ENCODE peak calls at places on chromosomes 11 and 22, in six cellular contexts. One of them, this sample, is unnamed. For H3K27me3, the result is how much of the 10 kb centered on the place peaks cover.

GRCh38 chr11:69311767-69312385 is 17.9 kb downstream of the MYEOV start:
- DNase-seq in hepatocyte: peak
- DNase-seq in astrocyte: no peak
- DNase-seq in brain microvascular endothelial cell: no peak
- DNase-seq in adrenal gland: no peak
- DNase-seq in body of pancreas: no peak
- DNase-seq in this sample: no peak

GRCh38 chr22:40525250-40525884 is 111.2 kb downstream of the MRTFA start:
- DNase-seq in brain microvascular endothelial cell: peak
- DNase-seq in adrenal gland: peak
- DNase-seq in hepatocyte: peak
- DNase-seq in astrocyte: no peak
- DNase-seq in body of pancreas: peak
- DNase-seq in this sample: peak

GRCh38 chr22:45246060-45246985 is 5.6 kb upstream of the KIAA0930 start:
- DNase-seq in body of pancreas: peak
- DNase-seq in adrenal gland: peak
- DNase-seq in hepatocyte: peak
- DNase-seq in brain microvascular endothelial cell: peak
- DNase-seq in astrocyte: peak
- DNase-seq in this sample: no peak

GRCh38 chr22:43829448-43829821 is 17.3 kb upstream of the EFCAB6 start:
- DNase-seq in astrocyte: peak
- DNase-seq in body of pancreas: no peak
- DNase-seq in brain microvascular endothelial cell: no peak
- DNase-seq in hepatocyte: peak
- DNase-seq in adrenal gland: no peak
- DNase-seq in this sample: no peak

GRCh38 chr11:112294688-112295340 is 34.2 kb upstream of the PLET1 start:
- DNase-seq in adrenal gland: no peak
- DNase-seq in body of pancreas: no peak
- DNase-seq in hepatocyte: no peak
- DNase-seq in astrocyte: peak
- DNase-seq in brain microvascular endothelial cell: no peak
- DNase-seq in this sample: no peak

GRCh38 chr22:21972293-21972779 is 10.3 kb downstream of the TOP3B start:
- DNase-seq in brain microvascular endothelial cell: peak
- DNase-seq in hepatocyte: peak
- DNase-seq in body of pancreas: peak
- DNase-seq in adrenal gland: no peak
- DNase-seq in astrocyte: no peak
- DNase-seq in this sample: peak

GRCh38 chr22:27204280-27204679 is 546.9 kb downstream of the MIAT start:
- DNase-seq in body of pancreas: no peak
- DNase-seq in astrocyte: no peak
- DNase-seq in adrenal gland: no peak
- DNase-seq in brain microvascular endothelial cell: no peak
- DNase-seq in hepatocyte: no peak
- DNase-seq in this sample: no peak

GRCh38 chr11:45402049-45402630 is 116.0 kb upstream of the SYT13 start:
- DNase-seq in brain microvascular endothelial cell: no peak
- DNase-seq in hepatocyte: no peak
- DNase-seq in body of pancreas: no peak
- DNase-seq in adrenal gland: no peak
- DNase-seq in astrocyte: no peak
- DNase-seq in this sample: no peak

GRCh38 chr11:102664001-102664752 is 39.0 kb upstream of the MMP20 start:
- DNase-seq in hepatocyte: no peak
- DNase-seq in astrocyte: no peak
- DNase-seq in adrenal gland: no peak
- DNase-seq in brain microvascular endothelial cell: no peak
- DNase-seq in body of pancreas: no peak
- DNase-seq in this sample: peak
- TF ChIP-seq CTCF in hepatocyte: peak
- TF ChIP-seq CTCF in astrocyte: no peak
- TF ChIP-seq CTCF in adrenal gland: no peak
- TF ChIP-seq CTCF in brain microvascular endothelial cell: peak
- TF ChIP-seq CTCF in body of pancreas: no peak
- TF ChIP-seq CTCF in this sample: peak

GRCh38 chr11:43626798-43627197 is 53.7 kb upstream of the HSD17B12 start:
- DNase-seq in brain microvascular endothelial cell: no peak
- DNase-seq in adrenal gland: no peak
- DNase-seq in body of pancreas: no peak
- DNase-seq in astrocyte: no peak
- DNase-seq in hepatocyte: no peak
- DNase-seq in this sample: no peak

GRCh38 chr11:43632171-43632570 is 48.4 kb upstream of the HSD17B12 start:
- DNase-seq in brain microvascular endothelial cell: no peak
- DNase-seq in adrenal gland: no peak
- DNase-seq in body of pancreas: no peak
- DNase-seq in hepatocyte: no peak
- DNase-seq in astrocyte: peak
- DNase-seq in this sample: no peak

DNA sequence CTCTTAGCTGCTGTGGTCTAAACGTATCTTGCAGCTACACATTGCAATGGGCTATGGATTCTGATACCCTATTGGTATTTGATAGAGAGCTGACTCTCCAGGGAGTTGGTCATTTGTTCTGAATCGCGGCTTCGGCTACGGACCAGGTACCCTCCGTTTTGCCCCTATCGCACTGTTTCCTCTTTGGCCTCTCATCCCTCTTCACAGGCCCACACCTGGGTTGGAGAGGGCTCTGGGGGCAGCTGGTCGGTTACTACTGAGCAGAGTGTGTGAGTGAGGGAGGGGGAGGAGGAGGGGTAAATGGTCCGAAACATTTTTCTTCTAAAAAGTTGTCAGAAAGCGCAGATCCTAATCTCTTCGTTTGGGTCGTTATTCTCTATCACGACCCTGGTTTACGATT is 48.8 kb upstream of the HSD17B12 start:
- DNase-seq in astrocyte: no peak
- DNase-seq in brain microvascular endothelial cell: no peak
- DNase-seq in adrenal gland: no peak
- DNase-seq in body of pancreas: no peak
- DNase-seq in hepatocyte: no peak
- DNase-seq in this sample: no peak
- H3K27me3 ChIP-seq in astrocyte: under half
- H3K27me3 ChIP-seq in brain microvascular endothelial cell: under half
- H3K27me3 ChIP-seq in adrenal gland: under half
- H3K27me3 ChIP-seq in body of pancreas: under half
- H3K27me3 ChIP-seq in hepatocyte: half or more
- H3K27me3 ChIP-seq in this sample: under half

GRCh38 chr11:119448380-119448779 is 25.4 kb upstream of the THY1 start:
- DNase-seq in body of pancreas: no peak
- DNase-seq in brain microvascular endothelial cell: no peak
- DNase-seq in hepatocyte: no peak
- DNase-seq in astrocyte: no peak
- DNase-seq in adrenal gland: no peak
- DNase-seq in this sample: no peak
- H3K27ac ChIP-seq in body of pancreas: no peak
- H3K27ac ChIP-seq in brain microvascular endothelial cell: no peak
- H3K27ac ChIP-seq in hepatocyte: no peak
- H3K27ac ChIP-seq in astrocyte: no peak
- H3K27ac ChIP-seq in adrenal gland: no peak
- H3K27ac ChIP-seq in this sample: no peak

GRCh38 chr11:83195176-83195531 is 1.6 kb downstream of the ANKRD42 start:
- DNase-seq in brain microvascular endothelial cell: no peak
- DNase-seq in adrenal gland: no peak
- DNase-seq in astrocyte: no peak
- DNase-seq in hepatocyte: peak
- DNase-seq in body of pancreas: no peak
- DNase-seq in this sample: no peak
- TF ChIP-seq CTCF in brain microvascular endothelial cell: no peak
- TF ChIP-seq CTCF in adrenal gland: no peak
- TF ChIP-seq CTCF in astrocyte: no peak
- TF ChIP-seq CTCF in hepatocyte: no peak
- TF ChIP-seq CTCF in body of pancreas: no peak
- TF ChIP-seq CTCF in this sample: no peak

DNA sequence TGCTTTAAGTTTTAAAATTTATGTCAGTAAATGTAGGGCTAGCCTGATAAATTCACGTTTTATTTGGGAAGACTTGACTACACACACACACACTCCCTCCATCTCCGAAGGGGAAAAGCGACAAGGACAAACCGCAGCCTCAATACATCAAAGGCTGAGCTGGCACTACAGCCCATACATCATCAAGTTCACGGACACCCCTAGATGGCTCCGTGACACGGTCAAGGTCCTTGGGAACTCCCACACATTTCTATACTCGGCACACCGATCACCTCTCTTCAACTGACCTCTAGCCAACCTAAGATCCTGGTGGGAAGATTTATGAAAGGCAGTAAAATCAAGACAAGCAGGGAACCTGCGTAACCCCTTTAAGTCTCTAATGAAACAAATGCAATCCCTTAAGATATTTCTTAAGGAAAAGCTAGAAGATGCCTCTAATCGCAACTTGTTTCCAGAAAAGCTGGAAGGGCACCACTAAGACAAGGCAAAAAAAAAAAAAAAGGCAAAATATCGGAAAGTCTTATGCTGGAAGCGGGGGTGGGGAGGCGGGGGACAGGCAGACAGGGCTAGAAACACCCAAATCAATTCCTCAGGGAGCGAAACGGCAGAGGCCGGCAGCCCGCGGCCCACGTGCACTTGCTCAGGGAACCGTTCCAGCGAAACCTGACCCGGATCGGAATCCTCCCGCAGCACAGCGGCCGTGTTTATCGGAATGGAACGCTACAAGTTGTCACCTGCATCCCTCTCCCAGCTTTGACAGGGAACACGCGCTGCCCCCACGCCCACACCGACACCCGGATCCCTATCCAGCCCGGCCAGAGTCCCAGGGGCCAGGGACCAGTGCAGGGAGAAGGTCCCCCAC is 1.5 kb downstream of the ARHGAP20 start:
- DNase-seq in adrenal gland: peak
- DNase-seq in hepatocyte: peak
- DNase-seq in brain microvascular endothelial cell: no peak
- DNase-seq in body of pancreas: peak
- DNase-seq in astrocyte: peak
- DNase-seq in this sample: peak
- H3K27me3 ChIP-seq in adrenal gland: under half
- H3K27me3 ChIP-seq in hepatocyte: under half
- H3K27me3 ChIP-seq in brain microvascular endothelial cell: under half
- H3K27me3 ChIP-seq in body of pancreas: under half
- H3K27me3 ChIP-seq in astrocyte: under half
- H3K27me3 ChIP-seq in this sample: under half

DNA sequence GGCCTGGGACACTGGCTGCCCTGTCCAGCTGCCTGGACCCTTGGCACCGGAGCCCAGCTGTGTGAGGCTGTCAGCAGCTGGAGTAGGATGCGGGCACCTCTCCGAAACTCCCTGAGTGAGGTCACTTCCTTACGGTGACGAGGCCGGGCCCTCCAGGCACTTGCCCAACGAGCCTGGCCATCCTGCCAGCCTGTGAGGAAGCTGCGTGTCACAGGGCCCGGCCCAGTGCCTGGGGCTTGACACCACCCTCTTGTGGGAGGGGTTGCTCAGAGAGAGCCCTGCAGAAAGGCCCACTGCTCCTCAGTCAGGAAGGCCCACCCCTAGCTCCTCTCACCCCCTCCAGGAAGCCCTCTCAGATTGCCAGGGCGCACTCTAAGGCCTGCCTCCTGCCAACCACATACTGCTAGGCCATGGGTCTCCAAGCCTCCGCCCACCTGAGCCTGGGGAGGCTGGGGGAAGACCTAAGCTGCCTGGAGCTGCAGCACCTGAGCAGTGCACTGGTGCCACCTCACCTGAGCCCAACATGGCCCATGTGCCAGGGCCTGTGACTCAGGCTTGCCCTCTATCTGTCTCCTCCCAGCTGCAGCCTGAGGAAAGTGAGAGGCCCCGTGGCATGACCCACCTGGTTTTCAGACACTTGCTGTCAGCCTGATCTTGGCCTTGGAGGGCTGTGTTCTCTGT is 4.3 kb upstream of the PHLDA2 start:
- DNase-seq in hepatocyte: no peak
- DNase-seq in brain microvascular endothelial cell: no peak
- DNase-seq in adrenal gland: peak
- DNase-seq in body of pancreas: peak
- DNase-seq in astrocyte: peak
- DNase-seq in this sample: no peak
- H3K27ac ChIP-seq in hepatocyte: no peak
- H3K27ac ChIP-seq in brain microvascular endothelial cell: peak
- H3K27ac ChIP-seq in adrenal gland: peak
- H3K27ac ChIP-seq in body of pancreas: no peak
- H3K27ac ChIP-seq in astrocyte: peak
- H3K27ac ChIP-seq in this sample: no peak

DNA sequence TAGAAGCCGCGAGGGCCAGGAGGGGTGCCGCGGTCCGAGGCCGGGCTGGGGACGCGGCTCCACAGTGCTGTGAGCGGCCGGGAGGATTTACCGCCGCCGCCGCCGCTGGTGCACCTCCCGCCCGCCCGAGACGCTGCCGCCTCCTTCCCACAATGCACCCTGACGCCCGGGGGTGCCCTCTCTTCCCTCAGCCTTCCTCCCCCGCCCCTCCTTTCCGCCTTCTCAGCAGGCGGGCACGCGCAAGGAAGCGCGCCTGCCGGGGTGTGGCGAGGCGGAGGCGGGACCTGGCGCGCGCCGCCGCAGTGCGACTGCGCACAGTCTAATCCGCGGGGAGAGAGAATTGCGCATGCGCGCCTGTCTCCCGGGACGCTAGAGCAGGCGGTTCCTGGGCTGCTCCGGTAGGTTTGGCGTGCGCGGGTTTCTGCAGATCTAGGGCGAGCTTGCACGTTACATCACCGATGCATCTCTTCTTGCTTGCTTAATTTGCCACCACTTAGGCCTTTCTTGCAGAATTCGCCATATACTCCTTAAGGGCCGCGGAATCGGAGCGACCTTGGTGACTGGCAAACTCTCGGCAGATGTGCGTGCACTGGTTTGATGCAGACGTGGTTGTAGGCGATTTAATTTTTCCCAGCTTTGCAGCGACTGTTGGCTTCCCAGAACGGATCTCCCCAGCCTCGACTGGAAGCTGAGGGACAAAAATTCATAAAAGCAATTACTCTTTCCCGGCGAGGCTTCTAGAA is at the start of the genes GVQW3 and THAP12:
- DNase-seq in hepatocyte: peak
- DNase-seq in brain microvascular endothelial cell: peak
- DNase-seq in adrenal gland: peak
- DNase-seq in body of pancreas: peak
- DNase-seq in astrocyte: peak
- DNase-seq in this sample: peak
- TF ChIP-seq CTCF in hepatocyte: peak
- TF ChIP-seq CTCF in brain microvascular endothelial cell: peak
- TF ChIP-seq CTCF in adrenal gland: no peak
- TF ChIP-seq CTCF in body of pancreas: peak
- TF ChIP-seq CTCF in astrocyte: no peak
- TF ChIP-seq CTCF in this sample: peak

This sample was measured in WERI-Rb-1.